ENCODE peak calls at places on chromosome 14, in seven cellular contexts. X is MG63; S is T-helper 22 cell; E is stimulated activated CD8-positive, alpha-beta memory T cell treated with anti-CD3 and anti-CD28 coated beads, Interleukin-15, amount 100 ng/mL, for 1 hour; J is GM13976; I is stimulated activated CD4-positive, alpha-beta T cell treated with anti-CD3 and anti-CD28 coated beads, Interleukin-4, amount 100 ng/mL, for 4 hours; P is adipocyte. U is an unnamed sample.
A peak's percentile ranks its signal among the peaks of the same experiment; 100 is the strongest.

GRCh38 chr14:77219591-77219990 is 38.0 kb downstream of the TMEM63C start:
- DNase-seq in X (peak; percentile 10), S (no peak), E (no peak), J (no peak), I (no peak), P (no peak), U (no peak)

GRCh38 chr14:30210630-30211029 is 283.0 kb upstream of the PRKD1 start:
- DNase-seq in X (no peak), S (no peak), E (no peak), J (no peak), I (no peak), P (no peak), U (no peak)

GRCh38 chr14:61644185-61644584 is 51.1 kb upstream of the HIF1A start:
- DNase-seq in X (no peak), S (no peak), E (no peak), J (no peak), I (no peak), P (no peak), U (no peak)

GRCh38 chr14:59318908-59319307 is 130.4 kb downstream of the DAAM1 start:
- DNase-seq in X (no peak), S (no peak), E (no peak), J (no peak), I (no peak), P (no peak), U (no peak)

GRCh38 chr14:90398315-90398811 is 1.5 kb downstream of the CALM1 start:
- DNase-seq in X (peak; percentile 20), S (peak; percentile 47), E (no peak), J (peak; percentile 51), I (peak; percentile 55), P (peak; percentile 63), U (peak; percentile 68)

GRCh38 chr14:104360522-104360921 is 219.0 kb upstream of the C14orf180 start:
- DNase-seq in X (no peak), S (no peak), E (no peak), J (no peak), I (no peak), P (no peak), U (no peak)

GRCh38 chr14:23672200-23672599 is 36.0 kb downstream of the DHRS2 start:
- DNase-seq in X (no peak), S (no peak), E (no peak), J (no peak), I (no peak), P (no peak), U (no peak)

GRCh38 chr14:63273717-63274673 is 44.7 kb downstream of the GPHB5 start:
- DNase-seq in X (no peak), S (no peak), E (no peak), J (no peak), I (no peak), P (no peak), U (no peak)

GRCh38 chr14:55129428-55130193 is 559 bp downstream of the LGALS3 start:
- DNase-seq in X (peak; percentile 65), S (peak; percentile 53), E (peak; percentile 24), J (peak; percentile 82), I (peak; percentile 43), P (peak; percentile 87), U (peak; percentile 76)

GRCh38 chr14:73283592-73284379 is 46.5 kb downstream of the PAPLN start:
- DNase-seq in X (no peak), S (no peak), E (no peak), J (no peak), I (no peak), P (peak; percentile 21), U (no peak)

GRCh38 chr14:89342049-89342448 is 75.0 kb downstream of the FOXN3 start:
- DNase-seq in X (no peak), S (no peak), E (no peak), J (no peak), I (no peak), P (no peak), U (no peak)

GRCh38 chr14:34461334-34462131 is 507 bp downstream of the SPTSSA start:
- DNase-seq in X (peak; percentile 14), S (no peak), E (no peak), J (no peak), I (peak; percentile 4), P (peak; percentile 75), U (no peak)

GRCh38 chr14:58746261-58746660 is 108.5 kb downstream of the DACT1 start:
- DNase-seq in X (no peak), S (no peak), E (no peak), J (no peak), I (no peak), P (peak; percentile 55), U (no peak)

GRCh38 chr14:55605793-55606192 is 25.8 kb downstream of the KTN1 start:
- DNase-seq in X (no peak), S (no peak), E (no peak), J (no peak), I (no peak), P (no peak), U (no peak)

GRCh38 chr14:79825046-79825521 is 386.2 kb downstream of the DIO2 start:
- DNase-seq in X (peak; percentile 1), S (no peak), E (no peak), J (no peak), I (no peak), P (peak; percentile 22), U (no peak)

GRCh38 chr14:83463500-83464098 is 1929.9 kb upstream of the SEL1L start:
- DNase-seq in X (peak; percentile 0), S (no peak), E (no peak), J (peak; percentile 1), I (no peak), P (peak; percentile 83), U (no peak)

GRCh38 chr14:51750542-51750941 is 98.8 kb downstream of the FRMD6 start:
- DNase-seq in X (no peak), S (no peak), E (no peak), J (no peak), I (no peak), P (no peak), U (no peak)

GRCh38 chr14:89368490-89369477 is 48.2 kb downstream of the FOXN3 start:
- DNase-seq in X (no peak), S (no peak), E (no peak), J (no peak), I (no peak), P (no peak), U (no peak)

GRCh38 chr14:52241102-52241793 is 26.2 kb upstream of the PTGDR start:
- DNase-seq in X (no peak), S (no peak), E (no peak), J (no peak), I (no peak), P (peak; percentile 92), U (no peak)